ENCODE peak calls at places on chromosomes 11 and 22, in four cellular contexts. One of them, this sample, is unnamed.

GRCh38 chr11:9629064-9629463 is 34.8 kb upstream of the SWAP70 start:
- DNase-seq in iPS DF 6.9: no peak
- DNase-seq in effector memory CD4-positive, alpha-beta T cell: no peak
- DNase-seq in GM12891: peak
- DNase-seq in this sample: no peak

GRCh38 chr22:33867118-33867863 is 53.0 kb downstream of the LARGE1 start:
- DNase-seq in iPS DF 6.9: no peak
- DNase-seq in effector memory CD4-positive, alpha-beta T cell: no peak
- DNase-seq in GM12891: no peak
- DNase-seq in this sample: no peak

GRCh38 chr11:75103380-75104026 is 6.8 kb upstream of the OR2AT4 start:
- DNase-seq in iPS DF 6.9: no peak
- DNase-seq in effector memory CD4-positive, alpha-beta T cell: no peak
- DNase-seq in GM12891: no peak
- DNase-seq in this sample: no peak

GRCh38 chr22:48713266-48714205 is 1114.1 kb downstream of the BRD1 start:
- DNase-seq in iPS DF 6.9: no peak
- DNase-seq in effector memory CD4-positive, alpha-beta T cell: no peak
- DNase-seq in GM12891: no peak
- DNase-seq in this sample: no peak

GRCh38 chr11:94845622-94846021 is 77.5 kb downstream of the AMOTL1 start:
- DNase-seq in iPS DF 6.9: no peak
- DNase-seq in effector memory CD4-positive, alpha-beta T cell: no peak
- DNase-seq in GM12891: no peak
- DNase-seq in this sample: peak

GRCh38 chr22:19902245-19902699 is 39.3 kb upstream of the COMT start:
- DNase-seq in iPS DF 6.9: no peak
- DNase-seq in effector memory CD4-positive, alpha-beta T cell: no peak
- DNase-seq in GM12891: no peak
- DNase-seq in this sample: no peak

GRCh38 chr11:117201906-117202305 is 2.7 kb downstream of the TAGLN start:
- DNase-seq in iPS DF 6.9: no peak
- DNase-seq in effector memory CD4-positive, alpha-beta T cell: no peak
- DNase-seq in GM12891: no peak
- DNase-seq in this sample: no peak

GRCh38 chr11:95084509-95084908 is 5.1 kb upstream of the ENDOD1 start:
- DNase-seq in iPS DF 6.9: no peak
- DNase-seq in effector memory CD4-positive, alpha-beta T cell: no peak
- DNase-seq in GM12891: no peak
- DNase-seq in this sample: no peak

GRCh38 chr11:57656936-57657289 is 649 bp upstream of the CLP1 start:
- DNase-seq in iPS DF 6.9: no peak
- DNase-seq in effector memory CD4-positive, alpha-beta T cell: no peak
- DNase-seq in GM12891: no peak
- DNase-seq in this sample: no peak

GRCh38 chr11:132590986-132591385 is 941.3 kb downstream of the OPCML start:
- DNase-seq in iPS DF 6.9: no peak
- DNase-seq in effector memory CD4-positive, alpha-beta T cell: no peak
- DNase-seq in GM12891: no peak
- DNase-seq in this sample: no peak

GRCh38 chr11:67373916-67374570 is 645 bp upstream of the CLCF1 start:
- DNase-seq in iPS DF 6.9: no peak
- DNase-seq in effector memory CD4-positive, alpha-beta T cell: no peak
- DNase-seq in GM12891: no peak
- DNase-seq in this sample: peak

GRCh38 chr11:70568504-70569172 is 170.3 kb downstream of the CTTN start:
- DNase-seq in iPS DF 6.9: no peak
- DNase-seq in effector memory CD4-positive, alpha-beta T cell: no peak
- DNase-seq in GM12891: no peak
- DNase-seq in this sample: no peak

GRCh38 chr22:32106930-32107329 is 52.2 kb downstream of the C22orf42 start:
- DNase-seq in iPS DF 6.9: peak
- DNase-seq in effector memory CD4-positive, alpha-beta T cell: no peak
- DNase-seq in GM12891: no peak
- DNase-seq in this sample: no peak